ENCODE peak calls at places on chromosomes 7 and 10, in five cellular contexts. G is CD8-positive, alpha-beta T cell; J is fibroblast of the aortic adventitia; O is neural crest cell; I is H9. D is an unnamed sample.

GRCh38 chr10:74936577-74937445 is 110.4 kb downstream of the KAT6B start:
- DNase-seq in G (no peak), J (peak), O (no peak), I (no peak), D (peak)

GRCh38 chr10:124037286-124037685 is 56.1 kb downstream of the CHST15 start:
- DNase-seq in G (no peak), J (no peak), O (no peak), I (no peak), D (no peak)

GRCh38 chr10:75845538-75845937 is 414.1 kb downstream of the LRMDA start:
- DNase-seq in G (no peak), J (no peak), O (no peak), I (no peak), D (no peak)

GRCh38 chr10:132607961-132608495 is 70.4 kb downstream of the INPP5A start:
- DNase-seq in G (no peak), J (no peak), O (no peak), I (no peak), D (no peak)

GRCh38 chr7:94028768-94029167 is 24.6 kb upstream of the BET1 start:
- DNase-seq in G (no peak), J (peak), O (no peak), I (no peak), D (no peak)

GRCh38 chr10:11181996-11182395 is 164.3 kb downstream of the CELF2 start:
- DNase-seq in G (no peak), J (peak), O (no peak), I (no peak), D (no peak)

GRCh38 chr10:97180986-97181385 is 4.8 kb downstream of the SLIT1 start:
- DNase-seq in G (no peak), J (no peak), O (no peak), I (no peak), D (no peak)

GRCh38 chr10:101062231-101063161 is 707 bp downstream of the KAZALD1 start:
- DNase-seq in G (peak), J (no peak), O (peak), I (peak), D (no peak)

GRCh38 chr10:49231421-49231820 is 43.2 kb upstream of the TMEM273 start:
- DNase-seq in G (no peak), J (no peak), O (no peak), I (no peak), D (no peak)

GRCh38 chr7:157499121-157499834 is 162.5 kb downstream of the DNAJB6 start:
- DNase-seq in G (no peak), J (no peak), O (no peak), I (no peak), D (no peak)

GRCh38 chr10:12375076-12375504 is 25.7 kb downstream of the CAMK1D start:
- DNase-seq in G (no peak), J (peak), O (no peak), I (no peak), D (no peak)

GRCh38 chr7:95608344-95609173 is 12.2 kb upstream of the PDK4 start:
- DNase-seq in G (no peak), J (peak), O (peak), I (peak), D (peak)

GRCh38 chr10:49288341-49289065 is 10.5 kb upstream of the C10orf71 start:
- DNase-seq in G (no peak), J (no peak), O (no peak), I (no peak), D (no peak)

GRCh38 chr7:867001-867405 is 9.4 kb upstream of the GET4 start:
- DNase-seq in G (no peak), J (peak), O (no peak), I (no peak), D (peak)

GRCh38 chr10:11336703-11337102 is 274.7 kb downstream of the USP6NL start:
- DNase-seq in G (no peak), J (peak), O (peak), I (no peak), D (no peak)

D was measured in fibroblast of the conjunctiva.